ENCODE peak calls at places on chromosomes 4 and X, in five cellular contexts. U, M, W, E and P are unnamed samples.

GRCh38 chrX:133053854-133054565 is 42.9 kb downstream of the USP26 start:
- DNase-seq in U (peak; percentile 36), M (no peak), W (peak; percentile 14), E (no peak), P (no peak)

GRCh38 chrX:46072776-46073175 is 472.4 kb downstream of the ZNF674 start:
- DNase-seq in U (peak; percentile 25), M (no peak), W (no peak), E (no peak), P (no peak)

GRCh38 chrX:116781926-116782325 is 319.1 kb upstream of the CT83 start:
- DNase-seq in U (no peak), M (no peak), W (no peak), E (no peak), P (no peak)

GRCh38 chrX:2336181-2336580 is 164.6 kb downstream of the DHRSX start:
- DNase-seq in U (peak; percentile 16), M (no peak), W (peak; percentile 46), E (no peak), P (no peak)

GRCh38 chrX:40539214-40540142 is 41.3 kb upstream of the ATP6AP2 start:
- DNase-seq in U (peak; percentile 60), M (peak; percentile 83), W (peak; percentile 16), E (no peak), P (peak; percentile 89)

GRCh38 chr4:20839957-20840356 is 139.7 kb downstream of the PACRGL start:
- DNase-seq in U (peak; percentile 82), M (peak; percentile 61), W (peak; percentile 76), E (no peak), P (no peak)

GRCh38 chr4:1249731-1250526 is 999 bp upstream of the CTBP1 start:
- DNase-seq in U (peak; percentile 67), M (peak; percentile 73), W (peak; percentile 24), E (no peak), P (no peak)

GRCh38 chr4:128630881-128631280 is 178.6 kb upstream of the JADE1 start:
- DNase-seq in U (peak; percentile 67), M (no peak), W (no peak), E (no peak), P (no peak)

GRCh38 chrX:133468081-133468480 is 52.8 kb upstream of the GPC4 start:
- DNase-seq in U (no peak), M (no peak), W (no peak), E (no peak), P (no peak)